ENCODE peak calls at places on chromosome 1, in seven cellular contexts. One of them, this sample, is unnamed.

GRCh38 chr1:34763142-34763781 is 3.7 kb downstream of the GJB4 start:
- DNase-seq in K562: no peak
- DNase-seq in GM12878: no peak
- DNase-seq in H1: no peak
- DNase-seq in GM12892: no peak
- DNase-seq in HepG2: peak
- DNase-seq in SK-N-SH: no peak
- DNase-seq in this sample: no peak

GRCh38 chr1:37606481-37607263 is 10.9 kb upstream of the GNL2 start:
- DNase-seq in K562: no peak
- DNase-seq in GM12878: no peak
- DNase-seq in H1: no peak
- DNase-seq in GM12892: no peak
- DNase-seq in HepG2: no peak
- DNase-seq in SK-N-SH: no peak
- DNase-seq in this sample: no peak

GRCh38 chr1:168221275-168221674 is 4.5 kb upstream of the SFT2D2 start:
- DNase-seq in K562: no peak
- DNase-seq in GM12878: no peak
- DNase-seq in H1: no peak
- DNase-seq in GM12892: no peak
- DNase-seq in HepG2: no peak
- DNase-seq in SK-N-SH: no peak
- DNase-seq in this sample: no peak

GRCh38 chr1:33612877-33613487 is 140.5 kb downstream of the ZSCAN20 start:
- DNase-seq in K562: peak
- DNase-seq in GM12878: no peak
- DNase-seq in H1: peak
- DNase-seq in GM12892: peak
- DNase-seq in HepG2: peak
- DNase-seq in SK-N-SH: peak
- DNase-seq in this sample: peak

GRCh38 chr1:27607239-27607804 is 3.4 kb upstream of the AHDC1 start:
- DNase-seq in K562: peak
- DNase-seq in GM12878: no peak
- DNase-seq in H1: peak
- DNase-seq in GM12892: no peak
- DNase-seq in HepG2: peak
- DNase-seq in SK-N-SH: no peak
- DNase-seq in this sample: no peak

GRCh38 chr1:79396901-79397300 is 390.4 kb upstream of the ADGRL4 start:
- DNase-seq in K562: no peak
- DNase-seq in GM12878: no peak
- DNase-seq in H1: no peak
- DNase-seq in GM12892: no peak
- DNase-seq in HepG2: no peak
- DNase-seq in SK-N-SH: no peak
- DNase-seq in this sample: no peak

GRCh38 chr1:48080343-48081255 is 83.4 kb upstream of the TRABD2B start:
- DNase-seq in K562: no peak
- DNase-seq in GM12878: no peak
- DNase-seq in H1: no peak
- DNase-seq in GM12892: no peak
- DNase-seq in HepG2: no peak
- DNase-seq in SK-N-SH: no peak
- DNase-seq in this sample: no peak

GRCh38 chr1:41578712-41579335 is 94.3 kb upstream of the EDN2 start:
- DNase-seq in K562: peak
- DNase-seq in GM12878: no peak
- DNase-seq in H1: no peak
- DNase-seq in GM12892: no peak
- DNase-seq in HepG2: peak
- DNase-seq in SK-N-SH: peak
- DNase-seq in this sample: no peak

GRCh38 chr1:91854852-91855251 is 31.1 kb downstream of the TGFBR3 start:
- DNase-seq in K562: no peak
- DNase-seq in GM12878: no peak
- DNase-seq in H1: no peak
- DNase-seq in GM12892: no peak
- DNase-seq in HepG2: no peak
- DNase-seq in SK-N-SH: no peak
- DNase-seq in this sample: no peak

GRCh38 chr1:118272884-118273283 is 87.9 kb upstream of the SPAG17 start:
- DNase-seq in K562: no peak
- DNase-seq in GM12878: no peak
- DNase-seq in H1: no peak
- DNase-seq in GM12892: no peak
- DNase-seq in HepG2: no peak
- DNase-seq in SK-N-SH: no peak
- DNase-seq in this sample: no peak

GRCh38 chr1:77847621-77848080 is 40.8 kb upstream of the NEXN start:
- DNase-seq in K562: no peak
- DNase-seq in GM12878: peak
- DNase-seq in H1: no peak
- DNase-seq in GM12892: no peak
- DNase-seq in HepG2: no peak
- DNase-seq in SK-N-SH: no peak
- DNase-seq in this sample: no peak

GRCh38 chr1:67560580-67561285 is 124.3 kb upstream of the GADD45A start:
- DNase-seq in K562: no peak
- DNase-seq in GM12878: no peak
- DNase-seq in H1: no peak
- DNase-seq in GM12892: no peak
- DNase-seq in HepG2: no peak
- DNase-seq in SK-N-SH: no peak
- DNase-seq in this sample: no peak

GRCh38 chr1:59124166-59124565 is 172.7 kb upstream of the FGGY start:
- DNase-seq in K562: no peak
- DNase-seq in GM12878: no peak
- DNase-seq in H1: no peak
- DNase-seq in GM12892: no peak
- DNase-seq in HepG2: no peak
- DNase-seq in SK-N-SH: no peak
- DNase-seq in this sample: no peak

GRCh38 chr1:10033359-10033845 is 644 bp downstream of the UBE4B start:
- DNase-seq in K562: peak
- DNase-seq in GM12878: no peak
- DNase-seq in H1: no peak
- DNase-seq in GM12892: peak
- DNase-seq in HepG2: peak
- DNase-seq in SK-N-SH: no peak
- DNase-seq in this sample: no peak

GRCh38 chr1:112672842-112673241 is 1.6 kb upstream of the MOV10 start:
- DNase-seq in K562: no peak
- DNase-seq in GM12878: no peak
- DNase-seq in H1: no peak
- DNase-seq in GM12892: no peak
- DNase-seq in HepG2: no peak
- DNase-seq in SK-N-SH: no peak
- DNase-seq in this sample: no peak

GRCh38 chr1:19317126-19317910 is 5.2 kb downstream of the SLC66A1 start:
- DNase-seq in K562: no peak
- DNase-seq in GM12878: no peak
- DNase-seq in H1: no peak
- DNase-seq in GM12892: no peak
- DNase-seq in HepG2: no peak
- DNase-seq in SK-N-SH: no peak
- DNase-seq in this sample: no peak

GRCh38 chr1:206835186-206835585 is 30.2 kb upstream of the IL20 start:
- DNase-seq in K562: no peak
- DNase-seq in GM12878: no peak
- DNase-seq in H1: no peak
- DNase-seq in GM12892: no peak
- DNase-seq in HepG2: no peak
- DNase-seq in SK-N-SH: no peak
- DNase-seq in this sample: no peak

GRCh38 chr1:10299174-10299573 is 88.8 kb downstream of the KIF1B start:
- DNase-seq in K562: no peak
- DNase-seq in GM12878: peak
- DNase-seq in H1: no peak
- DNase-seq in GM12892: no peak
- DNase-seq in HepG2: no peak
- DNase-seq in SK-N-SH: no peak
- DNase-seq in this sample: no peak

GRCh38 chr1:97919568-97920261 is 1.1 kb downstream of the DPYD start:
- DNase-seq in K562: no peak
- DNase-seq in GM12878: no peak
- DNase-seq in H1: no peak
- DNase-seq in GM12892: no peak
- DNase-seq in HepG2: no peak
- DNase-seq in SK-N-SH: no peak
- DNase-seq in this sample: no peak

GRCh38 chr1:180234369-180235076 is 4.5 kb downstream of the LHX4 start:
- DNase-seq in K562: no peak
- DNase-seq in GM12878: no peak
- DNase-seq in H1: peak
- DNase-seq in GM12892: no peak
- DNase-seq in HepG2: no peak
- DNase-seq in SK-N-SH: peak
- DNase-seq in this sample: no peak

GRCh38 chr1:115828101-115829022 is 12.6 kb downstream of the NHLH2 start:
- DNase-seq in K562: peak
- DNase-seq in GM12878: no peak
- DNase-seq in H1: peak
- DNase-seq in GM12892: no peak
- DNase-seq in HepG2: no peak
- DNase-seq in SK-N-SH: peak
- DNase-seq in this sample: no peak

GRCh38 chr1:64199154-64199553 is 4.3 kb upstream of the UBE2U start:
- DNase-seq in K562: no peak
- DNase-seq in GM12878: no peak
- DNase-seq in H1: no peak
- DNase-seq in GM12892: no peak
- DNase-seq in HepG2: no peak
- DNase-seq in SK-N-SH: no peak
- DNase-seq in this sample: no peak

GRCh38 chr1:50369830-50370229 is 53.4 kb downstream of the DMRTA2 start:
- DNase-seq in K562: no peak
- DNase-seq in GM12878: no peak
- DNase-seq in H1: no peak
- DNase-seq in GM12892: no peak
- DNase-seq in HepG2: peak
- DNase-seq in SK-N-SH: no peak
- DNase-seq in this sample: no peak

GRCh38 chr1:157104598-157105293 is 5.1 kb upstream of the ETV3L start:
- DNase-seq in K562: no peak
- DNase-seq in GM12878: no peak
- DNase-seq in H1: no peak
- DNase-seq in GM12892: no peak
- DNase-seq in HepG2: no peak
- DNase-seq in SK-N-SH: no peak
- DNase-seq in this sample: no peak
- TF ChIP-seq TAF1 in K562: no peak
- TF ChIP-seq TAF1 in GM12878: no peak
- TF ChIP-seq TAF1 in H1: no peak
- TF ChIP-seq TAF1 in GM12892: no peak
- TF ChIP-seq TAF1 in HepG2: no peak
- TF ChIP-seq TAF1 in SK-N-SH: no peak
- TF ChIP-seq TAF1 in this sample: no peak

GRCh38 chr1:85544689-85545203 is 35.8 kb upstream of the CCN1 start:
- DNase-seq in K562: no peak
- DNase-seq in GM12878: no peak
- DNase-seq in H1: no peak
- DNase-seq in GM12892: no peak
- DNase-seq in HepG2: peak
- DNase-seq in SK-N-SH: no peak
- DNase-seq in this sample: no peak
- TF ChIP-seq TAF1 in K562: no peak
- TF ChIP-seq TAF1 in GM12878: no peak
- TF ChIP-seq TAF1 in H1: no peak
- TF ChIP-seq TAF1 in GM12892: no peak
- TF ChIP-seq TAF1 in HepG2: no peak
- TF ChIP-seq TAF1 in SK-N-SH: no peak
- TF ChIP-seq TAF1 in this sample: no peak

GRCh38 chr1:66559517-66559916 is 25.6 kb downstream of the SGIP1 start:
- DNase-seq in K562: no peak
- DNase-seq in GM12878: no peak
- DNase-seq in H1: no peak
- DNase-seq in GM12892: no peak
- DNase-seq in HepG2: no peak
- DNase-seq in SK-N-SH: peak
- DNase-seq in this sample: no peak

GRCh38 chr1:66553846-66554245 is 19.9 kb downstream of the SGIP1 start:
- DNase-seq in K562: no peak
- DNase-seq in GM12878: no peak
- DNase-seq in H1: no peak
- DNase-seq in GM12892: no peak
- DNase-seq in HepG2: no peak
- DNase-seq in SK-N-SH: no peak
- DNase-seq in this sample: no peak

GRCh38 chr1:66552829-66553228 is 18.9 kb downstream of the SGIP1 start:
- DNase-seq in K562: no peak
- DNase-seq in GM12878: no peak
- DNase-seq in H1: peak
- DNase-seq in GM12892: no peak
- DNase-seq in HepG2: no peak
- DNase-seq in SK-N-SH: no peak
- DNase-seq in this sample: no peak

GRCh38 chr1:66556161-66556611 is 22.2 kb downstream of the SGIP1 start:
- DNase-seq in K562: no peak
- DNase-seq in GM12878: no peak
- DNase-seq in H1: no peak
- DNase-seq in GM12892: no peak
- DNase-seq in HepG2: no peak
- DNase-seq in SK-N-SH: no peak
- DNase-seq in this sample: no peak

GRCh38 chr1:66557157-66557556 is 23.2 kb downstream of the SGIP1 start:
- DNase-seq in K562: no peak
- DNase-seq in GM12878: no peak
- DNase-seq in H1: no peak
- DNase-seq in GM12892: no peak
- DNase-seq in HepG2: no peak
- DNase-seq in SK-N-SH: no peak
- DNase-seq in this sample: no peak
- TF ChIP-seq TAF1 in K562: no peak
- TF ChIP-seq TAF1 in GM12878: no peak
- TF ChIP-seq TAF1 in H1: no peak
- TF ChIP-seq TAF1 in GM12892: no peak
- TF ChIP-seq TAF1 in HepG2: no peak
- TF ChIP-seq TAF1 in SK-N-SH: no peak
- TF ChIP-seq TAF1 in this sample: no peak

DNA sequence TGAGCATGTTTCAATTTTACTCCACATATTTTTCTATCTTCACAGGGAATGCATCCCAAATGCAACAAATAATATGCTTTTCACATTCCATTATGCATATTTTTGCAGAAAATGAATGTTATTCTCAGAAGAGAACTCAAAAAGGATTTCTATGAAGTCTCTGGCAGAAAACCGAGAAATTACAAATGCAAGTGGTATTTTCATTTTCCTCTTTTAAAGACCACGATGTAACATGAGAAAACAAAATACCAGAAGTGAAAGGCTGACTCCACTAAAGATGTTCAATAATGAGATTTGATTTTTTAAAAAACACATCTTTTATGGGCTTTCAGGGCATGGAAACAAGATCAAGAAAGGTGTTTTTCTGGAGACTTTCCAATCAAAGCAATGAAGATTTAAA is 5.0 kb upstream of the PDC start:
- DNase-seq in K562: no peak
- DNase-seq in GM12878: no peak
- DNase-seq in H1: no peak
- DNase-seq in GM12892: no peak
- DNase-seq in HepG2: no peak
- DNase-seq in SK-N-SH: no peak
- DNase-seq in this sample: no peak
- TF ChIP-seq TAF1 in K562: no peak
- TF ChIP-seq TAF1 in GM12878: no peak
- TF ChIP-seq TAF1 in H1: no peak
- TF ChIP-seq TAF1 in GM12892: no peak
- TF ChIP-seq TAF1 in HepG2: no peak
- TF ChIP-seq TAF1 in SK-N-SH: no peak
- TF ChIP-seq TAF1 in this sample: no peak

This sample was measured in GM12891.